ENCODE peak calls at places on chromosomes 6 and 20, in nine cellular contexts. H, E, O, W, Z, F, T, N and I are unnamed samples. For H3K27me3, the result is how much of the 10 kb centered on the place peaks cover.

GRCh38 chr6:97068211-97068610 is 143.7 kb downstream of the KLHL32 start:
- DNase-seq in H (no peak), E (no peak), O (no peak), W (no peak), Z (peak), F (no peak), T (no peak), N (no peak), I (no peak)

GRCh38 chr6:7589221-7589620 is 777 bp upstream of the SNRNP48 start:
- DNase-seq in H (no peak), E (no peak), O (no peak), W (no peak), Z (no peak), F (no peak), T (no peak), N (no peak), I (no peak)

GRCh38 chr6:16688984-16689636 is 72.2 kb downstream of the ATXN1 start:
- DNase-seq in H (no peak), E (no peak), O (no peak), W (no peak), Z (no peak), F (no peak), T (no peak), N (no peak), I (no peak)

GRCh38 chr6:129243377-129243776 is 360.4 kb downstream of the LAMA2 start:
- DNase-seq in H (no peak), E (no peak), O (no peak), W (no peak), Z (no peak), F (no peak), T (no peak), N (no peak), I (no peak)

GRCh38 chr20:24118781-24119175 is 130.2 kb upstream of the GGTLC1 start:
- DNase-seq in H (peak), E (peak), O (no peak), W (no peak), Z (no peak), F (no peak), T (peak), N (no peak), I (no peak)

GRCh38 chr6:99841297-99841696 is 152.7 kb downstream of the MCHR2 start:
- DNase-seq in H (no peak), E (no peak), O (no peak), W (no peak), Z (no peak), F (no peak), T (no peak), N (no peak), I (no peak)

GRCh38 chr6:127858992-127859391 is 41.9 kb downstream of the THEMIS start:
- DNase-seq in H (no peak), E (no peak), O (no peak), W (no peak), Z (no peak), F (no peak), T (no peak), N (no peak), I (no peak)

GRCh38 chr20:47428164-47428563 is 71.7 kb upstream of the ZMYND8 start:
- DNase-seq in H (no peak), E (no peak), O (no peak), W (no peak), Z (no peak), F (no peak), T (no peak), N (no peak), I (no peak)

GRCh38 chr6:12297363-12298016 is 7.3 kb downstream of the EDN1 start:
- DNase-seq in H (no peak), E (no peak), O (no peak), W (no peak), Z (no peak), F (no peak), T (no peak), N (no peak), I (no peak)

GRCh38 chr6:84581494-84582259 is 182.7 kb downstream of the TBX18 start:
- DNase-seq in H (no peak), E (no peak), O (no peak), W (no peak), Z (no peak), F (peak), T (no peak), N (no peak), I (peak)

GRCh38 chr20:36881888-36882287 is 6.0 kb downstream of the TLDC2 start:
- DNase-seq in H (no peak), E (no peak), O (peak), W (no peak), Z (no peak), F (no peak), T (no peak), N (no peak), I (no peak)

GRCh38 chr6:90575267-90575666 is 11.6 kb downstream of the MAP3K7 start:
- DNase-seq in H (no peak), E (no peak), O (no peak), W (no peak), Z (no peak), F (no peak), T (no peak), N (no peak), I (no peak)

GRCh38 chr20:39588148-39588757 is 626.1 kb downstream of the DHX35 start:
- DNase-seq in H (no peak), E (no peak), O (no peak), W (no peak), Z (no peak), F (no peak), T (no peak), N (no peak), I (no peak)

GRCh38 chr6:97282238-97282725 is 734 bp downstream of the MMS22L start:
- DNase-seq in H (no peak), E (no peak), O (no peak), W (no peak), Z (no peak), F (no peak), T (no peak), N (no peak), I (no peak)

GRCh38 chr20:48773837-48774418 is 53.9 kb downstream of the PREX1 start:
- DNase-seq in H (no peak), E (no peak), O (no peak), W (no peak), Z (no peak), F (peak), T (no peak), N (no peak), I (no peak)

GRCh38 chr20:43916073-43916874 is 1.6 kb downstream of the TOX2 start:
- DNase-seq in H (no peak), E (no peak), O (no peak), W (no peak), Z (no peak), F (no peak), T (no peak), N (no peak), I (peak)

GRCh38 chr20:25315418-25316210 is 67.7 kb downstream of the PYGB start:
- DNase-seq in H (no peak), E (peak), O (peak), W (no peak), Z (no peak), F (peak), T (no peak), N (no peak), I (no peak)

GRCh38 chr6:5214570-5215052 is 46.1 kb downstream of the LYRM4 start:
- DNase-seq in H (no peak), E (no peak), O (no peak), W (no peak), Z (peak), F (peak), T (no peak), N (no peak), I (peak)

GRCh38 chr6:142870787-142871371 is 74.1 kb downstream of the HIVEP2 start:
- DNase-seq in H (no peak), E (no peak), O (no peak), W (no peak), Z (no peak), F (no peak), T (no peak), N (no peak), I (no peak)

GRCh38 chr20:38181207-38181693 is 16.2 kb upstream of the TGM2 start:
- DNase-seq in H (no peak), E (no peak), O (no peak), W (no peak), Z (no peak), F (no peak), T (no peak), N (no peak), I (peak)

GRCh38 chr6:133952815-133953633 is at the start of gene TBPL1:
- DNase-seq in H (peak), E (peak), O (peak), W (peak), Z (peak), F (peak), T (peak), N (peak), I (peak)

GRCh38 chr6:113631616-113632015 is 225.5 kb upstream of the MARCKS start:
- DNase-seq in H (no peak), E (no peak), O (no peak), W (no peak), Z (no peak), F (no peak), T (no peak), N (no peak), I (no peak)

GRCh38 chr6:41655706-41656668 is 17.7 kb downstream of the MDFI start:
- DNase-seq in H (no peak), E (no peak), O (no peak), W (no peak), Z (no peak), F (no peak), T (no peak), N (no peak), I (no peak)

GRCh38 chr6:161411265-161411944 is 137.5 kb upstream of the AGPAT4 start:
- DNase-seq in H (no peak), E (no peak), O (no peak), W (no peak), Z (no peak), F (no peak), T (no peak), N (no peak), I (no peak)

GRCh38 chr6:26183581-26184408 is 96.6 kb downstream of the HFE start:
- DNase-seq in H (peak), E (peak), O (peak), W (peak), Z (no peak), F (no peak), T (peak), N (no peak), I (peak)

GRCh38 chr6:112027942-112028674 is 25.8 kb upstream of the CCN6 start:
- DNase-seq in H (no peak), E (no peak), O (no peak), W (no peak), Z (no peak), F (no peak), T (no peak), N (peak), I (peak)

GRCh38 chr6:14066782-14067406 is 50.7 kb upstream of the CD83 start:
- DNase-seq in H (no peak), E (no peak), O (no peak), W (no peak), Z (peak), F (peak), T (peak), N (no peak), I (no peak)

GRCh38 chr6:33958863-33959651 is 155.3 kb upstream of the MLN start:
- DNase-seq in H (no peak), E (no peak), O (peak), W (no peak), Z (no peak), F (no peak), T (no peak), N (no peak), I (no peak)

GRCh38 chr20:60117040-60117439 is 158.8 kb downstream of the CDH26 start:
- DNase-seq in H (no peak), E (no peak), O (no peak), W (no peak), Z (no peak), F (no peak), T (no peak), N (no peak), I (no peak)

GRCh38 chr6:5693588-5693987 is 313.1 kb downstream of the NRN1 start:
- DNase-seq in H (no peak), E (no peak), O (no peak), W (no peak), Z (no peak), F (no peak), T (no peak), N (no peak), I (no peak)

GRCh38 chr6:107489636-107490567 is at the start of gene SOBP:
- DNase-seq in H (peak), E (peak), O (peak), W (peak), Z (no peak), F (no peak), T (peak), N (peak), I (peak)

GRCh38 chr6:43856005-43856765 is 86.2 kb downstream of the VEGFA start:
- DNase-seq in H (peak), E (no peak), O (peak), W (no peak), Z (peak), F (peak), T (no peak), N (no peak), I (no peak)

GRCh38 chr20:62186887-62187866 is 4.3 kb downstream of the MTG2 start:
- DNase-seq in H (no peak), E (no peak), O (no peak), W (no peak), Z (no peak), F (no peak), T (no peak), N (no peak), I (no peak)

GRCh38 chr20:37946946-37947345 is 44.0 kb downstream of the VSTM2L start:
- DNase-seq in H (no peak), E (no peak), O (no peak), W (peak), Z (no peak), F (no peak), T (no peak), N (no peak), I (no peak)

GRCh38 chr20:50292324-50293243 is 102.0 kb downstream of the CEBPB start:
- DNase-seq in H (peak), E (peak), O (peak), W (peak), Z (no peak), F (no peak), T (peak), N (no peak), I (no peak)
- TF ChIP-seq CTCF in H (no peak), E (no peak), O (no peak), W (no peak), Z (no peak), F (no peak), T (no peak), N (no peak), I (no peak)

GRCh38 chr6:68638225-68638900 is 3.3 kb downstream of the ADGRB3 start:
- DNase-seq in H (no peak), E (peak), O (no peak), W (no peak), Z (no peak), F (no peak), T (peak), N (no peak), I (no peak)

GRCh38 chr6:68639826-68640505 is 4.9 kb downstream of the ADGRB3 start:
- DNase-seq in H (no peak), E (no peak), O (no peak), W (no peak), Z (no peak), F (no peak), T (no peak), N (no peak), I (no peak)

GRCh38 chr6:68640506-68640875 is 5.4 kb downstream of the ADGRB3 start:
- DNase-seq in H (no peak), E (no peak), O (no peak), W (no peak), Z (no peak), F (no peak), T (no peak), N (no peak), I (no peak)

GRCh38 chr6:68637782-68638181 is 2.7 kb downstream of the ADGRB3 start:
- DNase-seq in H (no peak), E (no peak), O (no peak), W (no peak), Z (no peak), F (no peak), T (no peak), N (no peak), I (no peak)

DNA sequence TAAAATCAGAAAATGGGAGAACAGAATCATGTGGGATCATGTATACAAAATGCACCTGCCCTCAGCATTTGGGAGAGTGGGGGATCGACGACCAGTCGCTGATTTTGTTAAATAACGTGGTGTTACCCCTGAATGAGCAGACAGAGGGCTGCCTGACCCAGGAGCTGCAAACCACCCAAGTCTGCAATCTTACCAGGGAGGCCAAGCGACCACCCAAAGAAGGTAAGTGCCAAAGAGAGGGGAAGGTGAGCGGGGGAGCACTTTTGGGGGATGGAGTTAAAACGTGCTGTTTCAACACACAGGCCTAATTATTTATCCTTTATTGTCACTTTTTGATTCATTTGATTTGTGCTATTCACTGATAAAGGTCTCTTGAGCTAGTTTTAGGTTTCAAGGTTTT is 4.1 kb downstream of the ADGRB3 start:
- DNase-seq in H (no peak), E (no peak), O (no peak), W (no peak), Z (no peak), F (no peak), T (no peak), N (no peak), I (no peak)
- H3K27me3 ChIP-seq in H (under half), E (under half), O (under half), W (under half), Z (under half), F (under half), T (under half), N (under half), I (under half)

GRCh38 chr6:48111575-48111974 is 578 bp upstream of the PTCHD4 start:
- DNase-seq in H (no peak), E (no peak), O (no peak), W (no peak), Z (no peak), F (no peak), T (no peak), N (no peak), I (no peak)

GRCh38 chr6:48109902-48110301 is 1.1 kb downstream of the PTCHD4 start:
- DNase-seq in H (no peak), E (no peak), O (no peak), W (no peak), Z (no peak), F (no peak), T (no peak), N (no peak), I (no peak)

GRCh38 chr6:48113130-48113529 is 2.1 kb upstream of the PTCHD4 start:
- DNase-seq in H (no peak), E (no peak), O (no peak), W (no peak), Z (no peak), F (no peak), T (no peak), N (no peak), I (no peak)

GRCh38 chr6:48110436-48111142 is 408 bp downstream of the PTCHD4 start:
- DNase-seq in H (no peak), E (no peak), O (no peak), W (no peak), Z (no peak), F (no peak), T (no peak), N (no peak), I (no peak)

GRCh38 chr6:48111143-48111506 is at the start of gene PTCHD4:
- DNase-seq in H (no peak), E (no peak), O (no peak), W (no peak), Z (peak), F (no peak), T (peak), N (no peak), I (no peak)
- H3K4me3 ChIP-seq in H (no peak), E (peak), O (peak), W (peak), Z (peak), F (no peak), T (no peak), N (no peak), I (peak)

GRCh38 chr6:149410557-149410956 is 10.5 kb downstream of the SUMO4 start:
- DNase-seq in H (no peak), E (no peak), O (no peak), W (no peak), Z (no peak), F (no peak), T (no peak), N (no peak), I (no peak)
- TF ChIP-seq CTCF in H (no peak), E (no peak), O (no peak), W (no peak), Z (no peak), F (no peak), T (no peak), N (no peak), I (no peak)

DNA sequence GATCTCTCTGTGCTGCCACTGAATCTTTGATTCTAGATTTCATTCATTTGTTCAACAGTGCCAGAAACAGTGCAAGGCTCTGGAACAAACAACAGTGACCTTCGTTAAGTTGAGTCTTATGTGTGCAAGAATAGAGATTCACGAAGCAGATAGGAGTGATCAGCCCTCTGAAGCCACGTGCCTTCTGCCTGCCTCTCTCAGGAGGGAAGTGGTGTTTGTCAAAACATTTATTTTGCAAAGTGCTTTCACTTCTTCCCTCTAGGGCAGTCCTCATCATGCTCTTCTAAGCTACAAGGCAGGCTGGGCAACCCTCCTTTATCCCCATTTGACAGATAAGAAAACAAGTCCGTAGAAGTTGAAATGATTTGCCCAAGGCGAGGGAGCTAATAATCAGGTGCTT is 204.3 kb downstream of the TFAP2C start:
- DNase-seq in H (no peak), E (no peak), O (no peak), W (no peak), Z (no peak), F (no peak), T (no peak), N (no peak), I (no peak)
- H3K27me3 ChIP-seq in H (under half), E (under half), O (under half), W (under half), Z (half or more), F (under half), T (under half), N (under half), I (under half)